ENCODE peak calls at places on chromosomes 5 and 9, in seven cellular contexts. V is NCI-H2107; D is SJCRH30; O is right cardiac atrium; K is MV-4-11; A is right atrium auricular region; H is stimulated activated CD4-positive, alpha-beta T cell treated with anti-CD3 and anti-CD28 coated beads, Interleukin-15, amount 100 ng/mL, for 24 hours. Q is an unnamed sample.

GRCh38 chr5:174413520-174414314 is 310.7 kb upstream of the MSX2 start:
- DNase-seq in H (no peak), V (no peak), O (no peak), A (no peak), K (no peak), D (peak; percentile 13), Q (peak; percentile 31)

GRCh38 chr5:97297063-97297715 is 114.1 kb upstream of the RIOK2 start:
- DNase-seq in V (no peak), H (peak; percentile 11), D (peak; percentile 79), A (no peak), K (peak; percentile 76), O (no peak), Q (no peak)

GRCh38 chr5:154624341-154624740 is 130.8 kb upstream of the LARP1 start:
- DNase-seq in K (no peak), O (no peak), H (no peak), D (no peak), V (no peak), A (no peak), Q (no peak)

GRCh38 chr5:93249651-93250289 is 331.2 kb downstream of the NR2F1-AS1 start:
- DNase-seq in K (no peak), D (peak; percentile 61), V (no peak), O (peak; percentile 44), H (no peak), A (no peak), Q (no peak)

GRCh38 chr9:19104528-19105282 is 2.0 kb upstream of the HAUS6 start:
- DNase-seq in K (no peak), D (peak; percentile 68), O (no peak), H (no peak), A (no peak), V (no peak), Q (no peak)

GRCh38 chr5:154967419-154968024 is 26.6 kb downstream of the MRPL22 start:
- DNase-seq in D (peak; percentile 20), V (no peak), A (no peak), H (no peak), O (no peak), K (no peak), Q (no peak)

GRCh38 chr9:81874926-81875325 is 53.3 kb upstream of the SPATA31D4 start:
- DNase-seq in H (no peak), V (no peak), O (no peak), A (no peak), D (no peak), K (no peak), Q (no peak)

GRCh38 chr9:93115486-93115885 is 18.6 kb downstream of the NINJ1 start:
- DNase-seq in D (no peak), K (no peak), O (no peak), V (no peak), H (no peak), A (no peak), Q (no peak)

GRCh38 chr5:174844971-174845370 is 120.6 kb downstream of the MSX2 start:
- DNase-seq in A (no peak), K (no peak), H (no peak), V (no peak), O (no peak), D (no peak), Q (no peak)

GRCh38 chr5:151319334-151319733 is 15.8 kb upstream of the SLC36A3 start:
- DNase-seq in K (peak; percentile 12), H (no peak), O (peak; percentile 70), V (no peak), D (peak; percentile 44), A (peak; percentile 62), Q (peak; percentile 92)

GRCh38 chr9:23153058-23153457 is 673.0 kb downstream of the ELAVL2 start:
- DNase-seq in O (no peak), H (no peak), V (no peak), D (peak; percentile 16), A (no peak), K (no peak), Q (no peak)

GRCh38 chr9:28927711-28928110 is 1354.4 kb upstream of the C9orf72 start:
- DNase-seq in O (no peak), V (no peak), H (no peak), A (no peak), K (no peak), D (no peak), Q (no peak)

GRCh38 chr5:34626036-34626435 is 30.1 kb upstream of the RAI14 start:
- DNase-seq in V (no peak), A (no peak), O (no peak), D (peak; percentile 24), H (no peak), K (no peak), Q (no peak)

GRCh38 chr5:132437604-132438275 is 52.8 kb downstream of the IRF1 start:
- DNase-seq in A (peak; percentile 84), D (no peak), K (peak; percentile 91), O (peak; percentile 89), V (no peak), H (peak; percentile 76), Q (peak; percentile 96)

GRCh38 chr9:69516353-69517322 is 155.5 kb downstream of the APBA1 start:
- DNase-seq in O (peak; percentile 41), V (no peak), A (no peak), D (no peak), K (no peak), H (no peak), Q (peak; percentile 45)

GRCh38 chr5:60959156-60959555 is 14.2 kb downstream of the NDUFAF2 start:
- DNase-seq in O (no peak), D (peak; percentile 42), A (no peak), H (no peak), K (peak; percentile 21), V (no peak), Q (no peak)

GRCh38 chr9:90578116-90578815 is 64.4 kb downstream of the DIRAS2 start:
- DNase-seq in H (no peak), K (no peak), V (no peak), A (no peak), D (no peak), O (no peak), Q (no peak)

GRCh38 chr9:127905788-127906191 is 6.4 kb upstream of the ST6GALNAC6 start:
- DNase-seq in O (peak; percentile 67), H (peak; percentile 65), V (no peak), A (no peak), K (no peak), D (no peak), Q (no peak)